ENCODE peak calls at places on chromosomes 16 and 17, in seven cellular contexts. One of them, this sample, is unnamed.

GRCh38 chr17:1492249-1493206 is at the start of gene MYO1C:
- DNase-seq in posterior cingulate gyrus: no peak
- DNase-seq in tibial artery: no peak
- DNase-seq in left ventricle myocardium superior: peak; percentile 60
- DNase-seq in GM06990: no peak
- DNase-seq in natural killer cell treated with Interleukin-12 subunit alpha and Interleukin-12 subunit beta and Interleukin-15 and Interleukin-18, amount 100 ng/mL, for 72 hours: no peak
- DNase-seq in B cell: no peak
- DNase-seq in this sample: no peak

GRCh38 chr17:17636456-17636855 is 44.8 kb upstream of the RAI1 start:
- DNase-seq in GM06990: no peak
- DNase-seq in natural killer cell treated with Interleukin-12 subunit alpha and Interleukin-12 subunit beta and Interleukin-15 and Interleukin-18, amount 100 ng/mL, for 72 hours: no peak
- DNase-seq in tibial artery: no peak
- DNase-seq in B cell: no peak
- DNase-seq in posterior cingulate gyrus: no peak
- DNase-seq in left ventricle myocardium superior: no peak
- DNase-seq in this sample: no peak

GRCh38 chr16:56743840-56744239 is 13.9 kb downstream of the NUP93 start:
- DNase-seq in tibial artery: no peak
- DNase-seq in natural killer cell treated with Interleukin-12 subunit alpha and Interleukin-12 subunit beta and Interleukin-15 and Interleukin-18, amount 100 ng/mL, for 72 hours: no peak
- DNase-seq in posterior cingulate gyrus: no peak
- DNase-seq in B cell: no peak
- DNase-seq in GM06990: no peak
- DNase-seq in left ventricle myocardium superior: peak; percentile 36
- DNase-seq in this sample: no peak

GRCh38 chr17:64074704-64075484 is 54.5 kb upstream of the ICAM2 start:
- DNase-seq in left ventricle myocardium superior: no peak
- DNase-seq in GM06990: no peak
- DNase-seq in posterior cingulate gyrus: no peak
- DNase-seq in natural killer cell treated with Interleukin-12 subunit alpha and Interleukin-12 subunit beta and Interleukin-15 and Interleukin-18, amount 100 ng/mL, for 72 hours: no peak
- DNase-seq in B cell: no peak
- DNase-seq in tibial artery: no peak
- DNase-seq in this sample: no peak

GRCh38 chr16:75080205-75081029 is 36.2 kb downstream of the LDHD start:
- DNase-seq in posterior cingulate gyrus: no peak
- DNase-seq in left ventricle myocardium superior: no peak
- DNase-seq in B cell: no peak
- DNase-seq in GM06990: no peak
- DNase-seq in tibial artery: no peak
- DNase-seq in natural killer cell treated with Interleukin-12 subunit alpha and Interleukin-12 subunit beta and Interleukin-15 and Interleukin-18, amount 100 ng/mL, for 72 hours: no peak
- DNase-seq in this sample: no peak

GRCh38 chr17:81295678-81296381 is 723 bp upstream of the SLC38A10 start:
- DNase-seq in tibial artery: no peak
- DNase-seq in natural killer cell treated with Interleukin-12 subunit alpha and Interleukin-12 subunit beta and Interleukin-15 and Interleukin-18, amount 100 ng/mL, for 72 hours: no peak
- DNase-seq in GM06990: peak; percentile 53
- DNase-seq in left ventricle myocardium superior: no peak
- DNase-seq in posterior cingulate gyrus: no peak
- DNase-seq in B cell: peak; percentile 79
- DNase-seq in this sample: peak; percentile 59

GRCh38 chr17:74478369-74479100 is 12.1 kb downstream of the CD300A start:
- DNase-seq in tibial artery: no peak
- DNase-seq in left ventricle myocardium superior: no peak
- DNase-seq in GM06990: no peak
- DNase-seq in B cell: no peak
- DNase-seq in posterior cingulate gyrus: no peak
- DNase-seq in natural killer cell treated with Interleukin-12 subunit alpha and Interleukin-12 subunit beta and Interleukin-15 and Interleukin-18, amount 100 ng/mL, for 72 hours: peak; percentile 78
- DNase-seq in this sample: no peak

GRCh38 chr17:6510321-6511023 is 45.9 kb downstream of the PITPNM3 start:
- DNase-seq in B cell: no peak
- DNase-seq in left ventricle myocardium superior: no peak
- DNase-seq in posterior cingulate gyrus: no peak
- DNase-seq in natural killer cell treated with Interleukin-12 subunit alpha and Interleukin-12 subunit beta and Interleukin-15 and Interleukin-18, amount 100 ng/mL, for 72 hours: no peak
- DNase-seq in tibial artery: peak; percentile 52
- DNase-seq in GM06990: no peak
- DNase-seq in this sample: no peak

GRCh38 chr17:77217136-77217535 is 76.4 kb downstream of the SEC14L1 start:
- DNase-seq in left ventricle myocardium superior: no peak
- DNase-seq in GM06990: no peak
- DNase-seq in posterior cingulate gyrus: no peak
- DNase-seq in tibial artery: no peak
- DNase-seq in natural killer cell treated with Interleukin-12 subunit alpha and Interleukin-12 subunit beta and Interleukin-15 and Interleukin-18, amount 100 ng/mL, for 72 hours: no peak
- DNase-seq in B cell: no peak
- DNase-seq in this sample: no peak

GRCh38 chr16:85900031-85900792 is 1.2 kb downstream of the IRF8 start:
- DNase-seq in B cell: no peak
- DNase-seq in natural killer cell treated with Interleukin-12 subunit alpha and Interleukin-12 subunit beta and Interleukin-15 and Interleukin-18, amount 100 ng/mL, for 72 hours: peak; percentile 61
- DNase-seq in GM06990: no peak
- DNase-seq in tibial artery: no peak
- DNase-seq in left ventricle myocardium superior: no peak
- DNase-seq in posterior cingulate gyrus: no peak
- DNase-seq in this sample: no peak

GRCh38 chr17:75876938-75877751 is 1.2 kb downstream of the TRIM47 start:
- DNase-seq in left ventricle myocardium superior: peak; percentile 94
- DNase-seq in natural killer cell treated with Interleukin-12 subunit alpha and Interleukin-12 subunit beta and Interleukin-15 and Interleukin-18, amount 100 ng/mL, for 72 hours: no peak
- DNase-seq in posterior cingulate gyrus: peak; percentile 78
- DNase-seq in GM06990: peak; percentile 61
- DNase-seq in B cell: peak; percentile 61
- DNase-seq in tibial artery: peak; percentile 99
- DNase-seq in this sample: no peak

GRCh38 chr17:36525888-36526287 is 8.8 kb downstream of the MYO19 start:
- DNase-seq in tibial artery: no peak
- DNase-seq in natural killer cell treated with Interleukin-12 subunit alpha and Interleukin-12 subunit beta and Interleukin-15 and Interleukin-18, amount 100 ng/mL, for 72 hours: no peak
- DNase-seq in GM06990: no peak
- DNase-seq in B cell: no peak
- DNase-seq in posterior cingulate gyrus: no peak
- DNase-seq in left ventricle myocardium superior: no peak
- DNase-seq in this sample: no peak

GRCh38 chr16:4776141-4776705 is 9.3 kb upstream of the ZNF500 start:
- DNase-seq in B cell: no peak
- DNase-seq in left ventricle myocardium superior: no peak
- DNase-seq in tibial artery: no peak
- DNase-seq in natural killer cell treated with Interleukin-12 subunit alpha and Interleukin-12 subunit beta and Interleukin-15 and Interleukin-18, amount 100 ng/mL, for 72 hours: no peak
- DNase-seq in posterior cingulate gyrus: no peak
- DNase-seq in GM06990: no peak
- DNase-seq in this sample: no peak

GRCh38 chr17:31869031-31869430 is 10.0 kb upstream of the COPRS start:
- DNase-seq in GM06990: no peak
- DNase-seq in tibial artery: no peak
- DNase-seq in left ventricle myocardium superior: no peak
- DNase-seq in posterior cingulate gyrus: no peak
- DNase-seq in natural killer cell treated with Interleukin-12 subunit alpha and Interleukin-12 subunit beta and Interleukin-15 and Interleukin-18, amount 100 ng/mL, for 72 hours: no peak
- DNase-seq in B cell: no peak
- DNase-seq in this sample: no peak

GRCh38 chr17:32314636-32315035 is 27.3 kb downstream of the C17orf75 start:
- DNase-seq in left ventricle myocardium superior: no peak
- DNase-seq in posterior cingulate gyrus: no peak
- DNase-seq in tibial artery: no peak
- DNase-seq in natural killer cell treated with Interleukin-12 subunit alpha and Interleukin-12 subunit beta and Interleukin-15 and Interleukin-18, amount 100 ng/mL, for 72 hours: no peak
- DNase-seq in GM06990: no peak
- DNase-seq in B cell: no peak
- DNase-seq in this sample: no peak

GRCh38 chr17:16419074-16419928 is 3.9 kb downstream of the TRPV2 start:
- DNase-seq in left ventricle myocardium superior: no peak
- DNase-seq in posterior cingulate gyrus: no peak
- DNase-seq in natural killer cell treated with Interleukin-12 subunit alpha and Interleukin-12 subunit beta and Interleukin-15 and Interleukin-18, amount 100 ng/mL, for 72 hours: no peak
- DNase-seq in GM06990: no peak
- DNase-seq in tibial artery: peak; percentile 85
- DNase-seq in B cell: no peak
- DNase-seq in this sample: peak; percentile 52

GRCh38 chr16:48541108-48541786 is 68.7 kb downstream of the N4BP1 start:
- DNase-seq in tibial artery: no peak
- DNase-seq in B cell: no peak
- DNase-seq in GM06990: no peak
- DNase-seq in natural killer cell treated with Interleukin-12 subunit alpha and Interleukin-12 subunit beta and Interleukin-15 and Interleukin-18, amount 100 ng/mL, for 72 hours: no peak
- DNase-seq in left ventricle myocardium superior: no peak
- DNase-seq in posterior cingulate gyrus: no peak
- DNase-seq in this sample: no peak

GRCh38 chr17:63955232-63955631 is 17.5 kb downstream of the SCN4A start:
- DNase-seq in GM06990: no peak
- DNase-seq in tibial artery: no peak
- DNase-seq in left ventricle myocardium superior: no peak
- DNase-seq in posterior cingulate gyrus: no peak
- DNase-seq in natural killer cell treated with Interleukin-12 subunit alpha and Interleukin-12 subunit beta and Interleukin-15 and Interleukin-18, amount 100 ng/mL, for 72 hours: no peak
- DNase-seq in B cell: no peak
- DNase-seq in this sample: no peak

This sample was measured in HEK293T.